ENCODE peak calls at places on chromosomes 11 and 22, in six cellular contexts. R is T1000; I is hepatic stellate cell; O is stimulated activated CD8-positive, alpha-beta memory T cell treated with anti-CD3 and anti-CD28 coated beads, Interleukin-15, amount 100 ng/mL, for 1 hour; Q is smooth muscle cell of the brain vasculature; W is astrocyte of the hippocampus. B is an unnamed sample.

GRCh38 chr22:33656808-33657628 is 263.3 kb downstream of the LARGE1 start:
- DNase-seq in I (peak), R (no peak), Q (no peak), W (no peak), O (no peak), B (no peak)

GRCh38 chr11:133064152-133064877 is 468.0 kb downstream of the OPCML start:
- DNase-seq in W (peak), R (no peak), Q (no peak), O (no peak), I (peak), B (peak)

GRCh38 chr11:911031-911889 is 650 bp upstream of the CHID1 start:
- DNase-seq in W (peak), R (no peak), O (no peak), Q (no peak), I (peak), B (peak)

GRCh38 chr11:3205261-3206127 is 13.1 kb downstream of the MRGPRG start:
- DNase-seq in O (no peak), I (no peak), W (peak), R (no peak), Q (no peak), B (no peak)

GRCh38 chr22:18044548-18045271 is 20.3 kb upstream of the MICAL3 start:
- DNase-seq in I (peak), R (no peak), Q (peak), O (no peak), W (no peak), B (peak)

GRCh38 chr11:32434116-32434386 is 1.3 kb downstream of the WT1 start:
- DNase-seq in O (no peak), R (no peak), Q (no peak), I (no peak), W (no peak), B (no peak)

GRCh38 chr22:47367107-47367690 is 604.7 kb downstream of the TBC1D22A start:
- DNase-seq in R (no peak), O (no peak), Q (no peak), I (no peak), W (no peak), B (no peak)

GRCh38 chr22:22397875-22398524 is 110.5 kb downstream of the ZNF280B start:
- DNase-seq in Q (no peak), I (no peak), O (no peak), R (no peak), W (no peak), B (no peak)

GRCh38 chr11:102115557-102115956 is 5.3 kb downstream of the YAP1 start:
- DNase-seq in O (no peak), R (no peak), I (no peak), Q (no peak), W (peak), B (no peak)

GRCh38 chr22:29302681-29303465 is 3.6 kb upstream of the GAS2L1 start:
- DNase-seq in O (no peak), R (no peak), W (no peak), Q (no peak), I (no peak), B (no peak)

GRCh38 chr22:37079668-37080171 is 28.2 kb downstream of the KCTD17 start:
- DNase-seq in I (no peak), O (peak), Q (no peak), W (peak), R (no peak), B (peak)

GRCh38 chr11:65536412-65537295 is 11.8 kb downstream of the SCYL1 start:
- DNase-seq in I (no peak), O (no peak), W (no peak), Q (no peak), R (no peak), B (no peak)

GRCh38 chr22:49047461-49047860 is 780.2 kb downstream of the BRD1 start:
- DNase-seq in W (no peak), R (no peak), Q (no peak), O (no peak), I (no peak), B (no peak)

GRCh38 chr22:44273175-44273574 is 39.6 kb downstream of the SHISAL1 start:
- DNase-seq in R (no peak), W (no peak), O (no peak), I (no peak), Q (no peak), B (no peak)

GRCh38 chr11:13166036-13166435 is 111.6 kb upstream of the BMAL1 start:
- DNase-seq in O (no peak), W (no peak), R (no peak), Q (no peak), I (no peak), B (no peak)

GRCh38 chr22:46395145-46395544 is 59.6 kb downstream of the TRMU start:
- DNase-seq in O (no peak), R (no peak), I (no peak), Q (no peak), W (no peak), B (no peak)

GRCh38 chr22:44638966-44639739 is 62.9 kb upstream of the PRR5 start:
- DNase-seq in W (peak), R (no peak), Q (no peak), O (no peak), I (no peak), B (no peak)

GRCh38 chr11:117641008-117641915 is 155.8 kb downstream of the DSCAML1 start:
- DNase-seq in Q (no peak), O (no peak), I (no peak), W (no peak), R (no peak), B (no peak)

GRCh38 chr22:44710474-44711235 is 8.7 kb downstream of the PRR5 start:
- DNase-seq in Q (no peak), O (no peak), W (no peak), I (no peak), R (no peak), B (no peak)

GRCh38 chr11:80668039-80668438 is 1227.2 kb upstream of the TENM4 start:
- DNase-seq in O (no peak), W (no peak), Q (no peak), I (no peak), R (no peak), B (no peak)

GRCh38 chr11:47305734-47306483 is 36.0 kb downstream of the MADD start:
- DNase-seq in Q (no peak), W (peak), R (no peak), I (peak), O (no peak), B (no peak)

GRCh38 chr11:79428406-79428805 is 12.4 kb downstream of the TENM4 start:
- DNase-seq in W (peak), O (no peak), Q (no peak), R (no peak), I (no peak), B (no peak)

GRCh38 chr11:35200811-35201341 is 61.9 kb downstream of the CD44 start:
- DNase-seq in Q (no peak), O (no peak), W (no peak), R (no peak), I (no peak), B (no peak)

GRCh38 chr11:9604134-9604533 is 30.7 kb downstream of the WEE1 start:
- DNase-seq in Q (no peak), W (peak), O (no peak), I (no peak), R (no peak), B (no peak)

GRCh38 chr11:134322553-134322952 is 9.2 kb upstream of the GLB1L2 start:
- DNase-seq in I (no peak), O (no peak), Q (no peak), R (no peak), W (no peak), B (no peak)

GRCh38 chr22:38081636-38081940 is 2.4 kb downstream of the SLC16A8 start:
- DNase-seq in R (no peak), O (no peak), Q (no peak), W (no peak), I (no peak), B (no peak)

GRCh38 chr11:113730887-113731726 is 25.0 kb upstream of the TMPRSS5 start:
- DNase-seq in R (peak), W (peak), O (no peak), I (peak), Q (peak), B (peak)

GRCh38 chr11:1049071-1049405 is 12.5 kb upstream of the MUC6 start:
- DNase-seq in I (no peak), Q (no peak), W (no peak), O (no peak), R (no peak), B (no peak)

GRCh38 chr11:76277298-76278175 is 71.2 kb upstream of the WNT11 start:
- DNase-seq in Q (no peak), W (no peak), I (no peak), O (no peak), R (no peak), B (no peak)

GRCh38 chr11:2940930-2941821 is 12.0 kb upstream of the PHLDA2 start:
- DNase-seq in W (no peak), O (no peak), I (no peak), R (peak), Q (no peak), B (no peak)

GRCh38 chr11:30741039-30741550 is 154.9 kb upstream of the MPPED2 start:
- DNase-seq in Q (no peak), W (peak), I (no peak), R (peak), O (no peak), B (no peak)

GRCh38 chr22:20566420-20567260 is 59.2 kb downstream of the MED15 start:
- DNase-seq in I (no peak), R (peak), Q (no peak), O (no peak), W (peak), B (no peak)